ENCODE peak calls at places on chromosomes 4 and X, in six cellular contexts. W is C1 segment of cervical spinal cord; C is NCI-H146; N is aorta; P is naive thymus-derived CD4-positive, alpha-beta T cell; Z is keratinocyte. O is an unnamed sample.

GRCh38 chr4:6892190-6892908 is 17.3 kb upstream of the TBC1D14 start:
- DNase-seq in C (no peak), W (no peak), Z (no peak), P (no peak), N (no peak), O (no peak)

GRCh38 chr4:76792418-76792817 is 105.5 kb downstream of the SOWAHB start:
- DNase-seq in C (no peak), W (no peak), N (no peak), Z (no peak), P (no peak), O (no peak)

GRCh38 chr4:19684079-19684478 is 567.6 kb upstream of the SLIT2 start:
- DNase-seq in C (no peak), P (no peak), Z (no peak), N (no peak), W (no peak), O (no peak)

GRCh38 chr4:80926446-80926845 is 104.1 kb upstream of the BMP3 start:
- DNase-seq in W (no peak), N (no peak), C (no peak), P (no peak), Z (no peak), O (no peak)

GRCh38 chrX:15215366-15215765 is 54.5 kb downstream of the ASB9 start:
- DNase-seq in W (peak), C (no peak), P (no peak), N (no peak), Z (no peak), O (no peak)

GRCh38 chr4:85867281-85867680 is 392.3 kb downstream of the ARHGAP24 start:
- DNase-seq in W (no peak), N (no peak), Z (no peak), C (no peak), P (no peak), O (no peak)

GRCh38 chr4:156408749-156409148 is 455.1 kb upstream of the CTSO start:
- DNase-seq in W (no peak), C (no peak), N (no peak), P (no peak), Z (no peak), O (no peak)

GRCh38 chr4:141352775-141353544 is 132.3 kb downstream of the ZNF330 start:
- DNase-seq in N (no peak), W (no peak), P (no peak), C (no peak), Z (no peak), O (no peak)

GRCh38 chr4:54227261-54228063 is 1.6 kb upstream of the PDGFRA start:
- DNase-seq in W (no peak), C (no peak), N (peak), Z (no peak), P (no peak), O (no peak)

GRCh38 chr4:144734522-144734921 is 88.6 kb downstream of the HHIP start:
- DNase-seq in P (no peak), Z (peak), C (no peak), N (no peak), W (no peak), O (no peak)

GRCh38 chrX:129876734-129877395 is 29.1 kb upstream of the UTP14A start:
- DNase-seq in N (no peak), C (no peak), Z (no peak), W (no peak), P (no peak), O (no peak)

GRCh38 chrX:57573754-57574153 is 18.1 kb upstream of the ZXDB start:
- DNase-seq in C (peak), N (no peak), W (no peak), Z (no peak), P (no peak), O (no peak)

GRCh38 chr4:56410247-56410646 is 23.0 kb upstream of the AASDH start:
- DNase-seq in N (no peak), W (peak), Z (peak), P (no peak), C (peak), O (no peak)

GRCh38 chr4:142844782-142845181 is 1.3 kb downstream of the INPP4B start:
- DNase-seq in Z (no peak), N (no peak), C (no peak), W (no peak), P (no peak), O (no peak)

GRCh38 chrX:153384390-153384789 is 16.8 kb downstream of the PNMA6E start:
- DNase-seq in Z (no peak), C (no peak), P (no peak), W (no peak), N (no peak), O (no peak)

GRCh38 chr4:11635336-11635735 is 206.6 kb upstream of the HS3ST1 start:
- DNase-seq in C (no peak), P (no peak), Z (peak), N (no peak), W (no peak), O (no peak)

GRCh38 chr4:77742054-77742453 is 77.1 kb downstream of the CNOT6L start:
- DNase-seq in C (no peak), Z (no peak), P (no peak), W (no peak), N (no peak), O (no peak)

GRCh38 chr4:185933078-185933581 is 121.1 kb upstream of the SORBS2 start:
- DNase-seq in N (no peak), Z (no peak), C (no peak), P (no peak), W (no peak), O (no peak)

GRCh38 chr4:146398896-146399443 is 122.8 kb downstream of the SLC10A7 start:
- DNase-seq in W (no peak), Z (no peak), P (no peak), C (no peak), N (no peak), O (no peak)

GRCh38 chr4:154692311-154692818 is 51.4 kb upstream of the LRAT start:
- DNase-seq in Z (no peak), P (no peak), C (no peak), W (no peak), N (no peak), O (no peak)

GRCh38 chrX:80285131-80285773 is 135.0 kb upstream of the TENT5D start:
- DNase-seq in C (peak), W (no peak), Z (no peak), P (no peak), N (no peak), O (no peak)

GRCh38 chr4:133000012-133000411 is 149.1 kb upstream of the PCDH10 start:
- DNase-seq in C (no peak), Z (no peak), P (no peak), W (no peak), N (no peak), O (no peak)

GRCh38 chr4:38673109-38673978 is 9.3 kb downstream of the KLF3 start:
- DNase-seq in C (peak), W (peak), N (peak), P (no peak), Z (no peak), O (no peak)

GRCh38 chr4:169348541-169348940 is 77.8 kb upstream of the SH3RF1 start:
- DNase-seq in C (no peak), Z (no peak), W (no peak), P (no peak), N (no peak), O (no peak)

GRCh38 chr4:38570647-38571326 is 93.2 kb upstream of the KLF3 start:
- DNase-seq in C (no peak), Z (no peak), W (no peak), P (no peak), N (no peak), O (no peak)

GRCh38 chr4:13920901-13921300 is 293.4 kb upstream of the BOD1L1 start:
- DNase-seq in P (no peak), Z (peak), N (no peak), C (no peak), W (no peak), O (no peak)

GRCh38 chr4:48173055-48173991 is 39.3 kb upstream of the TXK start:
- DNase-seq in Z (peak), C (no peak), N (no peak), W (peak), P (no peak), O (no peak)

GRCh38 chrX:107561468-107562215 is 66.7 kb upstream of the PRPS1 start:
- DNase-seq in W (no peak), Z (no peak), N (no peak), P (no peak), C (no peak), O (no peak)

GRCh38 chrX:151763711-151764110 is 29.2 kb downstream of the CNGA2 start:
- DNase-seq in Z (no peak), N (no peak), W (no peak), P (no peak), C (no peak), O (no peak)

GRCh38 chr4:121726642-121727268 is 30.0 kb upstream of the ANXA5 start:
- DNase-seq in P (peak), Z (no peak), W (no peak), N (no peak), C (peak), O (no peak)

GRCh38 chr4:36351082-36351666 is 69.8 kb downstream of the DTHD1 start:
- DNase-seq in Z (no peak), P (peak), W (no peak), N (peak), C (peak), O (peak)

GRCh38 chr4:17117746-17118145 is 219.3 kb upstream of the LDB2 start:
- DNase-seq in P (no peak), W (no peak), N (no peak), Z (no peak), C (no peak), O (no peak)

GRCh38 chr4:56048621-56049427 is 100.1 kb downstream of the CEP135 start:
- DNase-seq in C (peak), P (no peak), N (peak), W (peak), Z (no peak), O (no peak)